ENCODE peak calls at places on chromosomes 16 and 17, in seven cellular contexts. K is heart right ventricle, L is mammary epithelial cell, Y is A549, X is IMR-90, B is left ventricle myocardium inferior, H is kidney. D is an unnamed sample.

GRCh38 chr17:83058478-83059167 is 20.8 kb upstream of the METRNL start:
- DNase-seq in K (no peak), L (no peak), Y (no peak), X (no peak), B (no peak), H (peak; percentile 67), D (no peak)

GRCh38 chr17:34601431-34601830 is 22.0 kb downstream of the TMEM132E start:
- DNase-seq in K (no peak), L (no peak), Y (no peak), X (no peak), B (no peak), H (no peak), D (no peak)

GRCh38 chr17:10177921-10178788 is 20.3 kb downstream of the GAS7 start:
- DNase-seq in K (no peak), L (no peak), Y (no peak), X (peak; percentile 83), B (no peak), H (no peak), D (no peak)

GRCh38 chr16:77064037-77064436 is 127.0 kb upstream of the MON1B start:
- DNase-seq in K (no peak), L (no peak), Y (no peak), X (no peak), B (no peak), H (no peak), D (no peak)

GRCh38 chr16:4830408-4830807 is 16.7 kb downstream of the GLYR1 start:
- DNase-seq in K (peak; percentile 40), L (no peak), Y (no peak), X (no peak), B (no peak), H (no peak), D (no peak)

GRCh38 chr16:14658063-14658462 is 25.3 kb downstream of the BFAR start:
- DNase-seq in K (no peak), L (peak; percentile 67), Y (no peak), X (no peak), B (no peak), H (no peak), D (no peak)

GRCh38 chr17:75010683-75011406 is 1.6 kb upstream of the MRPL58 start:
- DNase-seq in K (peak; percentile 81), L (peak; percentile 79), Y (no peak), X (peak; percentile 55), B (peak; percentile 54), H (peak; percentile 69), D (no peak)

GRCh38 chr17:43766413-43767052 is 7.9 kb upstream of the SOST start:
- DNase-seq in K (peak; percentile 39), L (no peak), Y (peak; percentile 88), X (peak; percentile 51), B (peak; percentile 57), H (no peak), D (no peak)

GRCh38 chr16:4404247-4404966 is 12.0 kb downstream of the CORO7 start:
- DNase-seq in K (no peak), L (no peak), Y (peak; percentile 77), X (no peak), B (peak; percentile 32), H (peak; percentile 73), D (no peak)

GRCh38 chr17:6753006-6753445 is 2.8 kb upstream of the XAF1 start:
- DNase-seq in K (peak; percentile 82), L (peak; percentile 66), Y (no peak), X (peak; percentile 77), B (peak; percentile 66), H (peak; percentile 84), D (no peak)

GRCh38 chr17:38341035-38341721 is 2.6 kb downstream of the GPR179 start:
- DNase-seq in K (peak; percentile 40), L (no peak), Y (no peak), X (no peak), B (peak; percentile 71), H (peak; percentile 68), D (no peak)

GRCh38 chr17:77450742-77451270 is 310.0 kb downstream of the SEC14L1 start:
- DNase-seq in K (no peak), L (no peak), Y (no peak), X (no peak), B (no peak), H (no peak), D (no peak)

GRCh38 chr16:54447606-54448440 is 161.2 kb upstream of the IRX3 start:
- DNase-seq in K (no peak), L (peak; percentile 84), Y (peak; percentile 50), X (peak; percentile 54), B (no peak), H (no peak), D (peak; percentile 32)

GRCh38 chr16:69712277-69712676 is 14.1 kb downstream of the NQO1 start:
- DNase-seq in K (no peak), L (peak; percentile 42), Y (no peak), X (no peak), B (no peak), H (no peak), D (peak; percentile 17)

GRCh38 chr17:1043601-1044251 is 46.8 kb downstream of the TIMM22 start:
- DNase-seq in K (peak; percentile 88), L (no peak), Y (no peak), X (no peak), B (peak; percentile 80), H (peak; percentile 82), D (no peak)

GRCh38 chr17:68248886-68249872 is 1.3 kb downstream of the AMZ2 start:
- DNase-seq in K (no peak), L (no peak), Y (no peak), X (no peak), B (no peak), H (no peak), D (no peak)

DNA sequence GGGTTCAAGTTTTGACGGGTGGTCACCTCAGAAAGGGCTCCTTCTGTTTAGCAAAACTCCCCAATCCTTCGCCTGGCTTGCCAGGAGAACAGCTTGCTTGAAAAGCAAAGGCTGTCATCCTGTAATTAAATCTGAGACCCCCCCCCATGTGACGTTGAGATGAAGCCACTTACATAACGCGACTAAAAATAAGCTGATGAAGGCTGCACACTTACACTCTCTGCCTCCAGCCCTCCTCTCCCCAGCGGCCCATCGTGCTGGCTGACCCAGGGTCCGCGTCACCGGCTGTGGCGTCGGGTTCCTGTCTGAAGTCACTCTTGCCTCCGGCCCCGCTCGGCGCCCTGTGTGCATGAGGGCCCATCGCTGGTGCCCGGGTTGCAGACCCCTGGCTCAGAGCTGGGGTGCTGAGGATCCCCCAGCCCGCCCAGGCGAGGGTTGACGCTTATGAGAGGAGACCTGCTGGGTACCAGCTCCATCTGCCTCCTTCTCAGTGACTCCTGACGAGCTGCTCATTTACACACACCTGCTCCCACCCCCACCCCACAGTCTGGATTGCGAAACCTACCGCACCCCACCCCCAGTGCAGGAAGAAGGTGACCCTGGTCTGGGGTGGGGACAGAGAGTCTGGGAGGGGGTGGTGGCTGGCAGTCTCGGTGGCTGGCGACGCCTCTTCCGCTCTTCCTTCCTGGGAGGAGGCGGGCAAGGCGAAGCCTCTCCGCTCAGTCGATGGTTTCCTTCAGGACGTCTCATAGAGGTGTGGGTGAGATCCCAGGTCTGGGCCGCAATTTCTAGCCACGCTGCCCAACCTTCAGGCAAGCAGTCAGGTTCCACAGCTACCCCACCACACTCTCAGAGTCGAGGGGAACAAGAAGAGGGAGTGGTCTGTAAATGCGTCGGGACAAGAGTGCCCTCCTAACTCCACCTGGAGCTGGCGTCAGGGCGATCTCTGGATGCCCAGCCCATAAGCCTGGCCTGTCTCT is 3.1 kb upstream of the BAIAP2 start:
- DNase-seq in K (no peak), L (no peak), Y (no peak), X (no peak), B (no peak), H (peak; percentile 83), D (no peak)
- H3K4me1 ChIP-seq in K (peaks cover 48% of the 10 kb centered on the region), L (peaks cover 21% of the 10 kb centered on the region), Y (peaks cover 11% of the 10 kb centered on the region), X (peaks cover 5% of the 10 kb centered on the region), B (peaks cover 53% of the 10 kb centered on the region), H (peaks cover 45% of the 10 kb centered on the region), D (peaks cover 6% of the 10 kb centered on the region)

DNA sequence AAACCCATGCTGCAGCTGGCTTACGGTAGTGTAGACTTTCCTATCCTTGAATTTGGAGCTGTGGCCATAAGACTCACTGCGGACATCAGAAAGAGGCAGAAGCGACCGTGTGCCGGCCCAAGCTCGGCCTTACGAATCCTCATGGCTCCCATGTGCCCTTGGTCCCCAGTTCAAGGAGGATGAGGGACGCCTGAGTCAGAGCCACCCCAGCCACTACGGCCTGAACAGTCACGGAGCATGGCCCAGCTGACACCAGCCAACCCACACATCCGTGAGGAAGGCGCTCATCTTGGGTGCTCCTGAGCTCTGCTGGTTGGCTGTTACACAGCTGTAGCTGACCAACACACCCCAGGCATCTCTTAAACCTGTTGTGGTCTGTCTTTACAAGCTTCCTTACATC is 44.0 kb downstream of the ZCCHC14 start:
- DNase-seq in K (no peak), L (no peak), Y (no peak), X (no peak), B (no peak), H (no peak), D (no peak)
- H3K4me1 ChIP-seq in K (no peaks in the 10 kb centered on the region), L (no peaks in the 10 kb centered on the region), Y (no peaks in the 10 kb centered on the region), X (peaks cover 20% of the 10 kb centered on the region), B (peaks cover 1% of the 10 kb centered on the region), H (no peaks in the 10 kb centered on the region), D (no peaks in the 10 kb centered on the region)

GRCh38 chr16:64094992-64095579 is 1026.8 kb downstream of the CDH11 start:
- DNase-seq in K (no peak), L (peak; percentile 17), Y (no peak), X (peak; percentile 33), B (no peak), H (no peak), D (no peak)
- H3K4me1 ChIP-seq in K (no peaks in the 10 kb centered on the region), L (no peaks in the 10 kb centered on the region), Y (no peaks in the 10 kb centered on the region), X (peaks cover 4% of the 10 kb centered on the region), B (peaks cover 5% of the 10 kb centered on the region), H (no peaks in the 10 kb centered on the region), D (peaks cover 3% of the 10 kb centered on the region)

DNA sequence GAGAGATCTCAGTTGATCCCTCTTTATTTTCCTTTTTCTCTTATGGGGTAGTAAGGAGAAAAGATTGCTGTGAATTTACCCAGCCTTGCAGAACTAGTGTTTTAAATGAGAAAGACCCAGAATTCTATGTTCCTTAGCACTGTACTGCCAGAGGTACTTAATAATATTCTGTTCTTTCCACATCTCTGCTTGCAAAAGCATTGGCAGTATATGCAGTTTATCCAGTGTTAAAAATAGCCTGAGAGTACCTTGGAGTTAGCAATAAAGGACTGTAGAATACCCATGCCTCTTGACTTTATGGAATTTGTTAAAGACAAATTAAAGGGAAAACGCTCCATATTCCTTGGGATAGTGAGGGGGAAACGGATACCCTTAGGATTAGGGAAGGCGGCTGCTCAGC is 11.9 kb downstream of the SLC7A6 start:
- DNase-seq in K (no peak), L (no peak), Y (no peak), X (no peak), B (no peak), H (no peak), D (no peak)
- H3K4me1 ChIP-seq in K (peaks cover 69% of the 10 kb centered on the region), L (peaks cover 19% of the 10 kb centered on the region), Y (peaks cover 3% of the 10 kb centered on the region), X (peaks cover 2% of the 10 kb centered on the region), B (peaks cover 94% of the 10 kb centered on the region), H (peaks cover 5% of the 10 kb centered on the region), D (peaks cover 42% of the 10 kb centered on the region)